ENCODE peak calls at places on chromosomes 4 and X, in five cellular contexts. One of them, this sample, is unnamed.

GRCh38 chrX:100615015-100615414 is 21.6 kb downstream of the TSPAN6 start:
- DNase-seq in GM23338: peak; percentile 77
- DNase-seq in PC-9: peak; percentile 25
- DNase-seq in SK-N-SH: peak; percentile 37
- DNase-seq in GM23248: peak; percentile 70
- DNase-seq in this sample: peak; percentile 85

GRCh38 chrX:14865201-14865600 is 7.7 kb downstream of the FANCB start:
- DNase-seq in PC-9: no peak
- DNase-seq in SK-N-SH: no peak
- DNase-seq in GM23248: peak; percentile 48
- DNase-seq in GM23338: no peak
- DNase-seq in this sample: no peak

GRCh38 chr4:38782452-38783108 is at the start of gene TLR10:
- DNase-seq in SK-N-SH: peak; percentile 53
- DNase-seq in GM23338: peak; percentile 83
- DNase-seq in GM23248: peak; percentile 69
- DNase-seq in PC-9: peak; percentile 9
- DNase-seq in this sample: peak; percentile 71

GRCh38 chr4:13656569-13656988 is 29.1 kb upstream of the BOD1L1 start:
- DNase-seq in GM23338: peak; percentile 63
- DNase-seq in SK-N-SH: peak; percentile 64
- DNase-seq in GM23248: peak; percentile 88
- DNase-seq in PC-9: peak; percentile 60
- DNase-seq in this sample: peak; percentile 55

GRCh38 chr4:173057442-173057841 is 111.2 kb upstream of the GALNT7 start:
- DNase-seq in PC-9: no peak
- DNase-seq in GM23248: peak; percentile 20
- DNase-seq in GM23338: no peak
- DNase-seq in SK-N-SH: no peak
- DNase-seq in this sample: no peak

GRCh38 chr4:78179188-78179587 is 122.1 kb downstream of the FRAS1 start:
- DNase-seq in GM23338: no peak
- DNase-seq in PC-9: peak; percentile 12
- DNase-seq in SK-N-SH: no peak
- DNase-seq in GM23248: no peak
- DNase-seq in this sample: no peak

GRCh38 chrX:68830486-68831404 is 1.9 kb downstream of the EFNB1 start:
- DNase-seq in PC-9: no peak
- DNase-seq in GM23248: no peak
- DNase-seq in GM23338: no peak
- DNase-seq in SK-N-SH: peak; percentile 44
- DNase-seq in this sample: no peak

GRCh38 chr4:167897116-167897515 is 195.2 kb upstream of the ANXA10 start:
- DNase-seq in PC-9: peak; percentile 51
- DNase-seq in SK-N-SH: peak; percentile 15
- DNase-seq in GM23248: no peak
- DNase-seq in GM23338: peak; percentile 61
- DNase-seq in this sample: no peak

GRCh38 chrX:12480956-12481355 is 310.3 kb upstream of the PRPS2 start:
- DNase-seq in GM23338: no peak
- DNase-seq in PC-9: no peak
- DNase-seq in GM23248: no peak
- DNase-seq in SK-N-SH: no peak
- DNase-seq in this sample: no peak

GRCh38 chr4:77466430-77466829 is 139.2 kb upstream of the CXCL13 start:
- DNase-seq in GM23248: no peak
- DNase-seq in PC-9: no peak
- DNase-seq in SK-N-SH: no peak
- DNase-seq in GM23338: no peak
- DNase-seq in this sample: no peak

GRCh38 chr4:125191252-125191651 is 123.5 kb upstream of the FAT4 start:
- DNase-seq in GM23338: no peak
- DNase-seq in GM23248: peak; percentile 87
- DNase-seq in PC-9: no peak
- DNase-seq in SK-N-SH: no peak
- DNase-seq in this sample: no peak

GRCh38 chr4:151614532-151614931 is 146.3 kb downstream of the GATB start:
- DNase-seq in PC-9: no peak
- DNase-seq in SK-N-SH: no peak
- DNase-seq in GM23248: no peak
- DNase-seq in GM23338: no peak
- DNase-seq in this sample: no peak

GRCh38 chr4:151641167-151641566 is 119.6 kb downstream of the GATB start:
- DNase-seq in PC-9: peak; percentile 20
- DNase-seq in GM23338: no peak
- DNase-seq in SK-N-SH: no peak
- DNase-seq in GM23248: peak; percentile 89
- DNase-seq in this sample: no peak

GRCh38 chrX:74449322-74449936 is 28.1 kb downstream of the SLC16A2 start:
- DNase-seq in GM23248: peak; percentile 14
- DNase-seq in GM23338: no peak
- DNase-seq in PC-9: no peak
- DNase-seq in SK-N-SH: no peak
- DNase-seq in this sample: no peak

GRCh38 chr4:85738721-85739120 is 263.8 kb downstream of the ARHGAP24 start:
- DNase-seq in GM23338: no peak
- DNase-seq in PC-9: no peak
- DNase-seq in SK-N-SH: no peak
- DNase-seq in GM23248: peak; percentile 55
- DNase-seq in this sample: no peak

GRCh38 chr4:85737254-85737653 is 262.3 kb downstream of the ARHGAP24 start:
- DNase-seq in PC-9: no peak
- DNase-seq in GM23338: no peak
- DNase-seq in SK-N-SH: no peak
- DNase-seq in GM23248: no peak
- DNase-seq in this sample: no peak

GRCh38 chr4:85741421-85741820 is 266.5 kb downstream of the ARHGAP24 start:
- DNase-seq in GM23248: no peak
- DNase-seq in GM23338: no peak
- DNase-seq in SK-N-SH: no peak
- DNase-seq in PC-9: no peak
- DNase-seq in this sample: no peak

GRCh38 chr4:85741921-85742591 is 267.1 kb downstream of the ARHGAP24 start:
- DNase-seq in GM23338: no peak
- DNase-seq in GM23248: no peak
- DNase-seq in PC-9: no peak
- DNase-seq in SK-N-SH: peak; percentile 37
- DNase-seq in this sample: no peak

DNA sequence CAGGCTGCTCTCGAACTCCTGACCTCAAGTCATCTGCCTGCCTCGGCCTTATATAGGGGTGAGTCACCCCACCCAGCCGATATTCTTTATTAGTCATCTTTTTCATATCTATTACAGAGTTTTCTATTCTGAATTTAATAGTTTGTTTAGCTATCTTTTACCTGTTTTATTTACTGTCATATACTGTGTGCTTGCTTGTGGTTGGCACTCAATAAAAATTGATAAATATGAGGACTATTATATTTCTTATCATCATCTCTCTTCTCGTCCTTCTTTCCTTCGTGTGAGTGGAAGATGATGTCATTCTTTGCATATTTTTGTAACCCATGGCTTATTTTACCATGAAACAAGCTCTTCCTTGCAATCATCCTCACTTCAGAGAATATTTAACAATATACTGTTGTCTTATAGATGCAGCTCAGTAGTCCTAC is 265.5 kb downstream of the ARHGAP24 start:
- DNase-seq in PC-9: no peak
- DNase-seq in GM23248: peak; percentile 73
- DNase-seq in SK-N-SH: no peak
- DNase-seq in GM23338: no peak
- DNase-seq in this sample: no peak
- H3K4me2 ChIP-seq in PC-9: no peak overlapping the region
- H3K4me2 ChIP-seq in GM23248: peak overlapping the region; percentile 24
- H3K4me2 ChIP-seq in SK-N-SH: no peak overlapping the region
- H3K4me2 ChIP-seq in GM23338: no peak overlapping the region
- H3K4me2 ChIP-seq in this sample: no peak overlapping the region

DNA sequence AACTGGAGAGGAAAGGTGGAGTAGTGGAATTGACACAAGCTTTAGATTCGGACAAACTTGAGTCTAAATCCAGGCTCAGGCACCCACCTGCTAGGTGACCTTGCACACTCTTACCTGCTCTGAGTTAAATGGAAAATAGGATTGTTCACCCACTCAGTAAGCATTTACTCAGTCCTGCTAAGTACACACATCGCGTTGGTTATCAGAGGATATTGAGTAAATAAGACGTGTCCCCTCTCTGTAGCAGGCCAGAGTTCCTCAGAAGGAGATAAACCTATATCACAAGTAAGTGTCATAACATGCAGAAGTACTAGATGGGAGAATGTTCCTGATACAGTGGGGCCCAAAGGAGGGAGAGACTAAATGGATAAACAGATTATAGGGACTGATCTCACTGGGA is 117.7 kb downstream of the SMIM20 start:
- DNase-seq in GM23338: no peak
- DNase-seq in GM23248: peak; percentile 20
- DNase-seq in PC-9: no peak
- DNase-seq in SK-N-SH: no peak
- DNase-seq in this sample: no peak
- H3K9me2 ChIP-seq in GM23338: peaks cover 2% of the 10 kb centered on the region
- H3K9me2 ChIP-seq in GM23248: no peaks in the 10 kb centered on the region
- H3K9me2 ChIP-seq in PC-9: no peaks in the 10 kb centered on the region
- H3K9me2 ChIP-seq in SK-N-SH: no peaks in the 10 kb centered on the region
- H3K9me2 ChIP-seq in this sample: no peaks in the 10 kb centered on the region

DNA sequence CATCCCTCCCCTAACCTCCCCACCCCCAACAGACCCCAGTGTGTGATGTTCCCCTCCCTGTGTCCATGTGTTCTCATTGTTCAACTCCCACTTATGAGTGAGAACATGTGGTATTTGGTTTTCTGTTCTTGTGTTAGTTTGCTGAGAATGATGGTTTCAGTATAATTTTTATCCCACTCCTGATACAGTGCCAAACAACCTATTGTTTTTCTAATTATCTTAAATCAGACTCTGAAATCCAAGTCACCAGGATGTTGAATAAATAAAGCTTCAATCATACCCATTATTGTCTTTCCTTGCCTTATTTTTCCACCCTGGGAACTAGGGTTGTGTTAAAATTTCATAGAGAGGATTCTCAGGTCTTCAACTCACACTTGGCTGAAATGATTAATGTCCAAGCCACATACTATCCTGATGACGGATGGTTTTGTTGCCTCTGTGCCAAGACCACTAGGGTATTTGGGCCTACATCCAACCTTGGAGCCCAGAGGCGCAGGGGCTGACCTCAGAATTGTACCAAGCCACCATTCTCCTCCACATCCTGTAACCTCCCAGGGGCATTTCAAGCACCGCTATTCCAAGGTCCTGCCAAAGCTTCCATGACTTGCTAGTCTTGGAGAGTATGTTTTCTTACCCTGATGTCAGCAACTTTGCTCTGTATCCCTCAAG is 332.4 kb downstream of the ARHGAP24 start:
- DNase-seq in GM23248: peak; percentile 80
- DNase-seq in PC-9: no peak
- DNase-seq in GM23338: no peak
- DNase-seq in SK-N-SH: no peak
- DNase-seq in this sample: no peak
- H3K4me2 ChIP-seq in GM23248: peak overlapping the region; percentile 57
- H3K4me2 ChIP-seq in PC-9: no peak overlapping the region
- H3K4me2 ChIP-seq in GM23338: peak overlapping the region; percentile 50
- H3K4me2 ChIP-seq in SK-N-SH: peak overlapping the region; percentile 2
- H3K4me2 ChIP-seq in this sample: no peak overlapping the region

DNA sequence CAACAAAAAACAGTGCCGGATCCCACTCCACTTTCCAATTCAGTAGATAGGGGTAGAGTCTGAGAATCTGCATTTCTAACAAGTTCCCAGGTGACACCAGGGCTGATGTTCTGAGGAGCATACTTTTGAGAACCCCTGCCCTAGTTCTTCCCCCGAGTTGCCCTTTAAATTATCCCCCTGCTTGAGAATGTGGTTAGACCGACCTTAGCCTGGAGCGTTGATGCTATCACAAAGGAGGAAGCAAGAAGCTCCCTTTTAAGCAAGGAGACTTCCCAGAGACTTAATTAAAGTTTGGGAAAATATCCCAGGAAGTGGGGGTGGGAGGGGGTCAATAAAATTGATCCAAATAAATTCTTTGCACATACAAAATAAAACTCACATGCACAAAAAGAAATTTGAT is 485.9 kb downstream of the SMARCA1 start:
- DNase-seq in GM23248: no peak
- DNase-seq in GM23338: no peak
- DNase-seq in SK-N-SH: no peak
- DNase-seq in PC-9: no peak
- DNase-seq in this sample: no peak
- H3K9me2 ChIP-seq in GM23248: no peaks in the 10 kb centered on the region
- H3K9me2 ChIP-seq in GM23338: no peaks in the 10 kb centered on the region
- H3K9me2 ChIP-seq in SK-N-SH: no peaks in the 10 kb centered on the region
- H3K9me2 ChIP-seq in PC-9: no peaks in the 10 kb centered on the region
- H3K9me2 ChIP-seq in this sample: no peaks in the 10 kb centered on the region

This sample was measured in MM.1S.